ENCODE peak calls at places on chromosomes 2 and 18, in five cellular contexts. C is islet precursor cell, R is NCI-H446 treated with DMSO at 0.1 percent for 48 hours, A is ovary, I is GM04504. J is an unnamed sample.

GRCh38 chr2:128789221-128789620 is 470.6 kb upstream of the HS6ST1 start:
- DNase-seq in I (no peak), A (no peak), R (no peak), C (peak), J (no peak)

GRCh38 chr2:106841886-106842645 is 43.9 kb downstream of the ST6GAL2 start:
- DNase-seq in A (no peak), I (no peak), R (no peak), C (no peak), J (no peak)

GRCh38 chr2:17429130-17429529 is 89.1 kb downstream of the RAD51AP2 start:
- DNase-seq in C (no peak), R (no peak), A (no peak), I (peak), J (no peak)

GRCh38 chr2:117091438-117091837 is 723.1 kb upstream of the DDX18 start:
- DNase-seq in C (no peak), R (no peak), A (no peak), I (no peak), J (no peak)

GRCh38 chr2:68336192-68336591 is 16.4 kb upstream of the CNRIP1 start:
- DNase-seq in C (no peak), A (no peak), I (no peak), R (no peak), J (no peak)

GRCh38 chr2:160375802-160376469 is 117.7 kb downstream of the RBMS1 start:
- DNase-seq in A (no peak), I (no peak), R (no peak), C (no peak), J (no peak)

GRCh38 chr2:191369034-191369433 is 123.8 kb downstream of the MYO1B start:
- DNase-seq in C (no peak), R (no peak), I (no peak), A (no peak), J (no peak)

GRCh38 chr2:85828725-85829124 is 60.1 kb downstream of the ST3GAL5 start:
- DNase-seq in R (no peak), I (no peak), C (no peak), A (no peak), J (no peak)

GRCh38 chr2:233430091-233430490 is 75.8 kb downstream of the DGKD start:
- DNase-seq in C (peak), I (no peak), R (no peak), A (no peak), J (no peak)

GRCh38 chr2:191318729-191319078 is 73.5 kb downstream of the MYO1B start:
- DNase-seq in R (no peak), I (no peak), C (peak), A (no peak), J (no peak)

GRCh38 chr2:153388246-153388645 is 90.3 kb downstream of the RPRM start:
- DNase-seq in I (no peak), C (peak), R (no peak), A (no peak), J (no peak)

GRCh38 chr2:15517793-15518192 is 43.3 kb downstream of the NBAS start:
- DNase-seq in R (no peak), I (no peak), C (no peak), A (no peak), J (no peak)

GRCh38 chr2:99970292-99970868 is 172.0 kb downstream of the AFF3 start:
- DNase-seq in C (no peak), A (no peak), I (no peak), R (no peak), J (no peak)

GRCh38 chr2:145460151-145460550 is 940.2 kb upstream of the ZEB2 start:
- DNase-seq in I (no peak), A (no peak), C (no peak), R (peak), J (no peak)

GRCh38 chr2:215609089-215610032 is 173.5 kb upstream of the FN1 start:
- DNase-seq in C (peak), R (no peak), A (no peak), I (no peak), J (no peak)

GRCh38 chr2:200051621-200051945 is 96.2 kb downstream of the MAIP1 start:
- DNase-seq in R (no peak), C (no peak), I (no peak), A (no peak), J (no peak)

GRCh38 chr2:36044389-36044788 is 311.2 kb upstream of the CRIM1 start:
- DNase-seq in I (no peak), A (no peak), C (no peak), R (no peak), J (no peak)

GRCh38 chr2:8628179-8628869 is 53.5 kb upstream of the ID2 start:
- DNase-seq in I (no peak), A (no peak), C (peak), R (no peak), J (no peak)

GRCh38 chr2:201158111-201158929 is 24.6 kb upstream of the CASP10 start:
- DNase-seq in A (peak), C (peak), R (peak), I (peak), J (peak)

GRCh38 chr2:222840060-222840802 is 20.6 kb upstream of the ACSL3 start:
- DNase-seq in R (no peak), I (no peak), C (no peak), A (no peak), J (no peak)

GRCh38 chr2:30480703-30481322 is 33.8 kb downstream of the LCLAT1 start:
- DNase-seq in C (no peak), I (no peak), R (no peak), A (no peak), J (no peak)

GRCh38 chr2:219249203-219249980 is 3.7 kb upstream of the TUBA4B start:
- DNase-seq in A (peak), I (peak), C (peak), R (peak), J (peak)

GRCh38 chr18:75408554-75409506 is 18.7 kb downstream of the SMIM21 start:
- DNase-seq in A (no peak), R (no peak), I (peak), C (peak), J (no peak)

GRCh38 chr2:73762571-73762970 is 17.3 kb downstream of the DUSP11 start:
- DNase-seq in C (no peak), R (no peak), I (no peak), A (no peak), J (no peak)

GRCh38 chr2:150286730-150287362 is 200.6 kb downstream of the RND3 start:
- DNase-seq in C (no peak), I (no peak), R (no peak), A (no peak), J (no peak)

GRCh38 chr2:102895386-102895785 is 133.6 kb downstream of the TMEM182 start:
- DNase-seq in C (no peak), I (no peak), R (no peak), A (no peak), J (no peak)